ENCODE peak calls at places on chromosomes 13 and 19, in seven cellular contexts. C is H1, F is GM12878, O is HCT116, P is SK-N-SH, Y is HepG2, A is K562. S is an unnamed sample.

GRCh38 chr13:43878897-43879322 is 630 bp downstream of the CCDC122 start:
- DNase-seq in C (no peak), P (no peak), A (no peak), F (peak; percentile 13), O (no peak), Y (peak; percentile 31), S (peak; percentile 36)

GRCh38 chr13:78102121-78102677 is 183.6 kb upstream of the EDNRB start:
- DNase-seq in Y (no peak), P (no peak), F (peak; percentile 5), A (no peak), O (no peak), C (no peak), S (no peak)

GRCh38 chr19:51094696-51095279 is 12.1 kb upstream of the KLK14 start:
- DNase-seq in Y (peak; percentile 13), A (peak; percentile 56), F (no peak), P (peak; percentile 89), C (peak; percentile 83), O (no peak), S (peak; percentile 56)

GRCh38 chr13:97028441-97029299 is 34.4 kb upstream of the OXGR1 start:
- DNase-seq in Y (peak; percentile 9), F (no peak), A (peak; percentile 37), C (peak; percentile 79), P (peak; percentile 69), O (peak; percentile 42), S (peak; percentile 68)

GRCh38 chr13:51922771-51923480 is 61.2 kb downstream of the CCDC70 start:
- DNase-seq in A (no peak), O (no peak), C (no peak), F (no peak), P (no peak), Y (no peak), S (no peak)

GRCh38 chr13:43339843-43340550 is 316.6 kb downstream of the DNAJC15 start:
- DNase-seq in F (no peak), Y (no peak), A (no peak), C (no peak), O (no peak), P (no peak), S (no peak)

GRCh38 chr13:48028066-48028465 is 9.5 kb upstream of the NUDT15 start:
- DNase-seq in Y (no peak), C (no peak), P (no peak), F (no peak), A (no peak), O (no peak), S (no peak)

GRCh38 chr19:51380379-51380778 is 7.4 kb downstream of the LIM2 start:
- DNase-seq in P (no peak), Y (no peak), A (no peak), O (no peak), C (no peak), F (no peak), S (no peak)

GRCh38 chr19:53849237-53849676 is 18.4 kb upstream of the MYADM start:
- DNase-seq in Y (no peak), A (no peak), F (no peak), P (no peak), C (no peak), O (no peak), S (no peak)

GRCh38 chr19:30385666-30386065 is 13.5 kb downstream of the ZNF536 start:
- DNase-seq in P (no peak), O (no peak), C (no peak), Y (no peak), F (no peak), A (no peak), S (no peak)

GRCh38 chr19:5954293-5954692 is 23.6 kb downstream of the RANBP3 start:
- DNase-seq in O (no peak), C (no peak), P (no peak), F (no peak), Y (no peak), A (no peak), S (no peak)

GRCh38 chr19:44611812-44612295 is 1.5 kb upstream of the IGSF23 start:
- DNase-seq in A (no peak), Y (peak; percentile 82), C (no peak), F (no peak), P (no peak), O (no peak), S (no peak)

GRCh38 chr19:45321848-45322247 is 827 bp downstream of the CKM start:
- DNase-seq in C (no peak), P (no peak), F (no peak), O (no peak), A (no peak), Y (no peak), S (no peak)

GRCh38 chr19:2727640-2727944 is 6.4 kb upstream of the DIRAS1 start:
- DNase-seq in F (no peak), P (peak; percentile 49), O (no peak), A (no peak), C (no peak), Y (no peak), S (no peak)

GRCh38 chr19:21856751-21857150 is 20.8 kb upstream of the ZNF43 start:
- DNase-seq in P (no peak), Y (no peak), A (no peak), F (no peak), O (no peak), C (no peak), S (no peak)

GRCh38 chr19:38734426-38735256 is 9.6 kb downstream of the CAPN12 start:
- DNase-seq in C (no peak), F (peak; percentile 25), P (no peak), A (peak; percentile 29), O (no peak), Y (no peak), S (peak; percentile 50)
- TF ChIP-seq JUND in C (no peak), F (no peak), P (no peak), A (no peak), O (no peak), Y (no peak), S (no peak)

GRCh38 chr19:18777725-18778389 is 13.2 kb downstream of the COMP start:
- DNase-seq in A (no peak), O (no peak), F (no peak), Y (no peak), P (no peak), C (no peak), S (no peak)
- TF ChIP-seq JUND in A (no peak), O (no peak), F (no peak), Y (no peak), P (no peak), C (no peak), S (no peak)

GRCh38 chr13:108917581-108917980 is 288.2 kb downstream of the MYO16 start:
- DNase-seq in P (no peak), F (no peak), C (no peak), A (no peak), Y (no peak), O (no peak), S (no peak)

GRCh38 chr13:108921238-108921637 is 291.8 kb downstream of the MYO16 start:
- DNase-seq in O (no peak), Y (no peak), F (no peak), P (no peak), C (no peak), A (peak; percentile 49), S (no peak)

GRCh38 chr13:108920137-108920536 is 290.7 kb downstream of the MYO16 start:
- DNase-seq in F (no peak), P (no peak), C (no peak), O (no peak), Y (no peak), A (no peak), S (no peak)

GRCh38 chr13:108922108-108922507 is 292.7 kb downstream of the MYO16 start:
- DNase-seq in P (no peak), F (no peak), A (no peak), O (no peak), C (no peak), Y (no peak), S (no peak)

GRCh38 chr13:108919036-108919907 is 289.9 kb downstream of the MYO16 start:
- DNase-seq in C (no peak), O (no peak), Y (no peak), F (no peak), P (no peak), A (no peak), S (peak; percentile 83)
- TF ChIP-seq JUND in C (no peak), O (no peak), Y (no peak), F (no peak), P (no peak), A (no peak), S (no peak)

DNA sequence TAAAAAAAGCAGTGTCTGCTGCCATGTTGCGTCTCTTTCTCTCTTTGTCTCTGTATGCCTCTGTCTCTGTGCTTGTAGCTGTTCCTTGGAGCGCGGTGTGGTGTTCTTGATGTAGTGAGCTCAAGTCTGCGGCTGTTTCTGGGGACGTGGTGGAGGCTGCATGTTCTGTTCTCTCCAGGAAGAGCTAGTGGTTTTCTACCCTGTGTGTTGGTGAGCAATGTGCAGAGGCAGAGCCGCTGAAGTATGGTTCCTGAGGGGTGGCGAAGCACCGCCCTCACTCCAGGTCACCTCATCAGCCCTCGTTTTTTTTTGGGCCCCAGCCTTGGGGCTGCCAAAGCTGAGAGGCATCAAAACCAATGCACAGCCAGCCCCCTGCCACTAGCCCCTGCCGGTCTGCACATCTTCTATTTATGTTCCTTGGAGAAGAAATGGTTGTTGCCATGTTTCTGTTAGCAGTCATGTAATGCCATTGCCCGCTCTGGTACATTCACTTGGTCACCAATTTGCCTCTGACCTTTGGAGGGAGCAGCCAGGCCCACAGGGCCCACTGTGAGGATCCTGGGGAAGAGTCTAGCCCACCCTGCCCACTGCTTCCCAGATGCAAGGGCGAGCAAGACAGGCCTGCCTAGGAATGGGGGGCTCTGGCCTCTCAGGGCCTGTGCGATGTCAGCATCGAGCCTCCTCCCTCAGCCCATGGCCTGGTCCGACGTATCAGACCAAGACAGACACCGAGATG is 7.2 kb downstream of the HNRNPL start:
- DNase-seq in C (no peak), P (no peak), A (no peak), F (no peak), Y (no peak), O (no peak), S (no peak)
- TF ChIP-seq JUND in C (no peak), P (no peak), A (no peak), F (no peak), Y (no peak), O (no peak), S (no peak)

DNA sequence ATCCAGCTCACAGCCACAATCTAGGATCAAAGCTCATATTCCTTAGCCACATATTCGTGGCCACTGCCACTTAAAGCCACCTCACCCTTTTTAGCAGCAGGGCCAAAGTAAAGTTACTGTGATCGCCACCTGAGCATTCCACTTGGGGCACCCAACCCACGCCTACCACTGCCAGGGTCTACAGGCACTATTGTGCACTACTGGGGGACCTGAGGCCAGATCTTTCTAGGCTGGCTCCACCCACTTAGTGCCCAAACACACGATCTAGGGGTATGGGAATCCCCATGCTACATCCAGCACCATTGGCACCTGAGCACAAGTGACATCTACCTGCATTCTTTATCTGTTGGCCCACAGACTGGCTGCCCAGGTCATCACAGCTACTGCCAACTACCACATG is 517.9 kb upstream of the PRR20A start:
- DNase-seq in F (no peak), O (no peak), C (no peak), P (no peak), Y (no peak), A (no peak), S (no peak)
- TF ChIP-seq JUND in F (no peak), O (no peak), C (no peak), P (no peak), Y (no peak), A (no peak), S (no peak)